ENCODE peak calls at places on chromosomes 3 and 15, in seven cellular contexts. One of them, this sample, is unnamed.

GRCh38 chr3:119557874-119558264 is 1.5 kb downstream of the CD80 start:
- DNase-seq in nephron progenitor cell: no peak
- DNase-seq in AG04450: no peak
- DNase-seq in NCI-H2081: no peak
- DNase-seq in adipocyte: no peak
- DNase-seq in endothelial cell: no peak
- DNase-seq in GM04503: no peak
- DNase-seq in this sample: no peak

GRCh38 chr3:81886081-81886480 is 124.6 kb upstream of the GBE1 start:
- DNase-seq in nephron progenitor cell: no peak
- DNase-seq in AG04450: no peak
- DNase-seq in NCI-H2081: no peak
- DNase-seq in adipocyte: peak; percentile 66
- DNase-seq in endothelial cell: no peak
- DNase-seq in GM04503: no peak
- DNase-seq in this sample: no peak

GRCh38 chr3:152960684-152961083 is 125.8 kb downstream of the P2RY1 start:
- DNase-seq in nephron progenitor cell: no peak
- DNase-seq in AG04450: no peak
- DNase-seq in NCI-H2081: no peak
- DNase-seq in adipocyte: no peak
- DNase-seq in endothelial cell: no peak
- DNase-seq in GM04503: no peak
- DNase-seq in this sample: no peak

GRCh38 chr3:128001576-128001975 is 50.7 kb upstream of the SEC61A1 start:
- DNase-seq in nephron progenitor cell: no peak
- DNase-seq in AG04450: no peak
- DNase-seq in NCI-H2081: no peak
- DNase-seq in adipocyte: no peak
- DNase-seq in endothelial cell: no peak
- DNase-seq in GM04503: no peak
- DNase-seq in this sample: no peak

GRCh38 chr15:74873756-74874424 is 725 bp upstream of the SCAMP2 start:
- DNase-seq in nephron progenitor cell: peak; percentile 29
- DNase-seq in AG04450: no peak
- DNase-seq in NCI-H2081: peak; percentile 21
- DNase-seq in adipocyte: peak; percentile 47
- DNase-seq in endothelial cell: no peak
- DNase-seq in GM04503: no peak
- DNase-seq in this sample: no peak

GRCh38 chr15:67335534-67336222 is 81.1 kb downstream of the IQCH start:
- DNase-seq in nephron progenitor cell: no peak
- DNase-seq in AG04450: no peak
- DNase-seq in NCI-H2081: no peak
- DNase-seq in adipocyte: no peak
- DNase-seq in endothelial cell: no peak
- DNase-seq in GM04503: no peak
- DNase-seq in this sample: no peak

GRCh38 chr3:115943579-115943978 is 320.3 kb downstream of the GAP43 start:
- DNase-seq in nephron progenitor cell: no peak
- DNase-seq in AG04450: no peak
- DNase-seq in NCI-H2081: no peak
- DNase-seq in adipocyte: no peak
- DNase-seq in endothelial cell: no peak
- DNase-seq in GM04503: no peak
- DNase-seq in this sample: no peak

GRCh38 chr3:27130796-27131195 is 238.4 kb downstream of the NEK10 start:
- DNase-seq in nephron progenitor cell: no peak
- DNase-seq in AG04450: no peak
- DNase-seq in NCI-H2081: no peak
- DNase-seq in adipocyte: no peak
- DNase-seq in endothelial cell: no peak
- DNase-seq in GM04503: no peak
- DNase-seq in this sample: no peak

GRCh38 chr15:45795487-45796069 is 160.7 kb downstream of the SQOR start:
- DNase-seq in nephron progenitor cell: peak; percentile 35
- DNase-seq in AG04450: no peak
- DNase-seq in NCI-H2081: peak; percentile 89
- DNase-seq in adipocyte: peak; percentile 24
- DNase-seq in endothelial cell: peak; percentile 30
- DNase-seq in GM04503: peak; percentile 7
- DNase-seq in this sample: peak; percentile 62

GRCh38 chr3:195058311-195059005 is 212.5 kb downstream of the XXYLT1 start:
- DNase-seq in nephron progenitor cell: no peak
- DNase-seq in AG04450: no peak
- DNase-seq in NCI-H2081: no peak
- DNase-seq in adipocyte: no peak
- DNase-seq in endothelial cell: no peak
- DNase-seq in GM04503: no peak
- DNase-seq in this sample: no peak

GRCh38 chr3:14514323-14514720 is 25.8 kb downstream of the GRIP2 start:
- DNase-seq in nephron progenitor cell: no peak
- DNase-seq in AG04450: no peak
- DNase-seq in NCI-H2081: no peak
- DNase-seq in adipocyte: no peak
- DNase-seq in endothelial cell: no peak
- DNase-seq in GM04503: no peak
- DNase-seq in this sample: no peak

GRCh38 chr3:65939841-65940246 is 98.9 kb downstream of the MAGI1 start:
- DNase-seq in nephron progenitor cell: no peak
- DNase-seq in AG04450: no peak
- DNase-seq in NCI-H2081: no peak
- DNase-seq in adipocyte: no peak
- DNase-seq in endothelial cell: no peak
- DNase-seq in GM04503: no peak
- DNase-seq in this sample: peak; percentile 44

GRCh38 chr15:58460108-58460507 is 28.3 kb downstream of the LIPC start:
- DNase-seq in nephron progenitor cell: no peak
- DNase-seq in AG04450: no peak
- DNase-seq in NCI-H2081: no peak
- DNase-seq in adipocyte: no peak
- DNase-seq in endothelial cell: no peak
- DNase-seq in GM04503: no peak
- DNase-seq in this sample: no peak

GRCh38 chr3:46396129-46396528 is 10.7 kb downstream of the CCR5AS start:
- DNase-seq in nephron progenitor cell: no peak
- DNase-seq in AG04450: no peak
- DNase-seq in NCI-H2081: no peak
- DNase-seq in adipocyte: no peak
- DNase-seq in endothelial cell: no peak
- DNase-seq in GM04503: no peak
- DNase-seq in this sample: no peak

GRCh38 chr3:45611619-45612018 is 17.1 kb downstream of the LIMD1 start:
- DNase-seq in nephron progenitor cell: no peak
- DNase-seq in AG04450: no peak
- DNase-seq in NCI-H2081: no peak
- DNase-seq in adipocyte: no peak
- DNase-seq in endothelial cell: no peak
- DNase-seq in GM04503: no peak
- DNase-seq in this sample: peak; percentile 27

GRCh38 chr15:66876731-66877545 is 174.9 kb downstream of the SMAD6 start:
- DNase-seq in nephron progenitor cell: no peak
- DNase-seq in AG04450: no peak
- DNase-seq in NCI-H2081: no peak
- DNase-seq in adipocyte: no peak
- DNase-seq in endothelial cell: no peak
- DNase-seq in GM04503: no peak
- DNase-seq in this sample: no peak

GRCh38 chr3:13932578-13933295 is 52.9 kb upstream of the WNT7A start:
- DNase-seq in nephron progenitor cell: no peak
- DNase-seq in AG04450: no peak
- DNase-seq in NCI-H2081: no peak
- DNase-seq in adipocyte: no peak
- DNase-seq in endothelial cell: no peak
- DNase-seq in GM04503: no peak
- DNase-seq in this sample: peak; percentile 80

GRCh38 chr3:179265875-179266274 is 15.0 kb upstream of the KCNMB3 start:
- DNase-seq in nephron progenitor cell: no peak
- DNase-seq in AG04450: no peak
- DNase-seq in NCI-H2081: no peak
- DNase-seq in adipocyte: no peak
- DNase-seq in endothelial cell: no peak
- DNase-seq in GM04503: no peak
- DNase-seq in this sample: no peak

GRCh38 chr15:63482874-63483323 is 21.5 kb upstream of the USP3 start:
- DNase-seq in nephron progenitor cell: no peak
- DNase-seq in AG04450: no peak
- DNase-seq in NCI-H2081: no peak
- DNase-seq in adipocyte: no peak
- DNase-seq in endothelial cell: no peak
- DNase-seq in GM04503: no peak
- DNase-seq in this sample: no peak

GRCh38 chr15:96732704-96733103 is 402.2 kb downstream of the NR2F2 start:
- DNase-seq in nephron progenitor cell: no peak
- DNase-seq in AG04450: no peak
- DNase-seq in NCI-H2081: no peak
- DNase-seq in adipocyte: no peak
- DNase-seq in endothelial cell: no peak
- DNase-seq in GM04503: no peak
- DNase-seq in this sample: no peak

GRCh38 chr3:46899151-46900006 is 21.9 kb downstream of the PTH1R start:
- DNase-seq in nephron progenitor cell: no peak
- DNase-seq in AG04450: no peak
- DNase-seq in NCI-H2081: no peak
- DNase-seq in adipocyte: no peak
- DNase-seq in endothelial cell: no peak
- DNase-seq in GM04503: no peak
- DNase-seq in this sample: no peak

GRCh38 chr15:29452881-29453731 is 183.5 kb upstream of the NSMCE3 start:
- DNase-seq in nephron progenitor cell: peak; percentile 16
- DNase-seq in AG04450: no peak
- DNase-seq in NCI-H2081: peak; percentile 13
- DNase-seq in adipocyte: peak; percentile 22
- DNase-seq in endothelial cell: peak; percentile 41
- DNase-seq in GM04503: no peak
- DNase-seq in this sample: peak; percentile 37

This sample was measured in retina.